ENCODE peak calls at places on chromosome 14, in nine cellular contexts. One of them, this sample, is unnamed.

GRCh38 chr14:42110167-42110566 is 503.5 kb downstream of the LRFN5 start:
- DNase-seq in hepatocyte: no peak
- DNase-seq in PC-3: peak
- DNase-seq in CD8-positive, alpha-beta memory T cell: no peak
- DNase-seq in dorsolateral prefrontal cortex: no peak
- DNase-seq in CD4-positive, alpha-beta T cell: no peak
- DNase-seq in right lobe of liver: no peak
- DNase-seq in GM23248: peak
- DNase-seq in psoas muscle: no peak
- DNase-seq in this sample: no peak

GRCh38 chr14:79100578-79100977 is 930.4 kb downstream of the NRXN3 start:
- DNase-seq in dorsolateral prefrontal cortex: no peak
- DNase-seq in PC-3: no peak
- DNase-seq in CD8-positive, alpha-beta memory T cell: no peak
- DNase-seq in right lobe of liver: no peak
- DNase-seq in hepatocyte: no peak
- DNase-seq in GM23248: no peak
- DNase-seq in CD4-positive, alpha-beta T cell: no peak
- DNase-seq in psoas muscle: no peak
- DNase-seq in this sample: no peak

GRCh38 chr14:21057803-21058675 is at the start of gene RNASE8:
- DNase-seq in GM23248: peak
- DNase-seq in PC-3: no peak
- DNase-seq in dorsolateral prefrontal cortex: no peak
- DNase-seq in right lobe of liver: peak
- DNase-seq in hepatocyte: no peak
- DNase-seq in CD8-positive, alpha-beta memory T cell: no peak
- DNase-seq in CD4-positive, alpha-beta T cell: no peak
- DNase-seq in psoas muscle: no peak
- DNase-seq in this sample: no peak

GRCh38 chr14:75249251-75249957 is 29.2 kb upstream of the FOS start:
- DNase-seq in psoas muscle: peak
- DNase-seq in PC-3: peak
- DNase-seq in GM23248: no peak
- DNase-seq in dorsolateral prefrontal cortex: no peak
- DNase-seq in CD8-positive, alpha-beta memory T cell: peak
- DNase-seq in hepatocyte: no peak
- DNase-seq in right lobe of liver: peak
- DNase-seq in CD4-positive, alpha-beta T cell: peak
- DNase-seq in this sample: no peak

GRCh38 chr14:73764881-73765280 is 50.7 kb upstream of the PNMA1 start:
- DNase-seq in CD8-positive, alpha-beta memory T cell: no peak
- DNase-seq in psoas muscle: peak
- DNase-seq in hepatocyte: no peak
- DNase-seq in dorsolateral prefrontal cortex: no peak
- DNase-seq in right lobe of liver: peak
- DNase-seq in PC-3: no peak
- DNase-seq in CD4-positive, alpha-beta T cell: no peak
- DNase-seq in GM23248: no peak
- DNase-seq in this sample: peak

GRCh38 chr14:83827383-83827782 is 1702.6 kb upstream of the FLRT2 start:
- DNase-seq in dorsolateral prefrontal cortex: no peak
- DNase-seq in CD4-positive, alpha-beta T cell: no peak
- DNase-seq in CD8-positive, alpha-beta memory T cell: no peak
- DNase-seq in psoas muscle: no peak
- DNase-seq in GM23248: no peak
- DNase-seq in right lobe of liver: no peak
- DNase-seq in hepatocyte: no peak
- DNase-seq in PC-3: no peak
- DNase-seq in this sample: no peak

GRCh38 chr14:24298892-24299254 is 707 bp downstream of the DHRS1 start:
- DNase-seq in PC-3: peak
- DNase-seq in CD4-positive, alpha-beta T cell: no peak
- DNase-seq in psoas muscle: no peak
- DNase-seq in CD8-positive, alpha-beta memory T cell: no peak
- DNase-seq in right lobe of liver: no peak
- DNase-seq in GM23248: peak
- DNase-seq in dorsolateral prefrontal cortex: no peak
- DNase-seq in hepatocyte: peak
- DNase-seq in this sample: no peak

GRCh38 chr14:91523972-91524371 is 13.9 kb upstream of the PPP4R3A start:
- DNase-seq in CD8-positive, alpha-beta memory T cell: no peak
- DNase-seq in GM23248: no peak
- DNase-seq in dorsolateral prefrontal cortex: no peak
- DNase-seq in PC-3: no peak
- DNase-seq in hepatocyte: no peak
- DNase-seq in CD4-positive, alpha-beta T cell: no peak
- DNase-seq in psoas muscle: no peak
- DNase-seq in right lobe of liver: no peak
- DNase-seq in this sample: no peak

GRCh38 chr14:97625512-97625911 is 828.3 kb downstream of the VRK1 start:
- DNase-seq in PC-3: peak
- DNase-seq in CD8-positive, alpha-beta memory T cell: no peak
- DNase-seq in CD4-positive, alpha-beta T cell: no peak
- DNase-seq in right lobe of liver: no peak
- DNase-seq in GM23248: no peak
- DNase-seq in dorsolateral prefrontal cortex: no peak
- DNase-seq in psoas muscle: no peak
- DNase-seq in hepatocyte: no peak
- DNase-seq in this sample: no peak

GRCh38 chr14:94129758-94130414 is 482 bp upstream of the IFI27L2 start:
- DNase-seq in hepatocyte: peak
- DNase-seq in GM23248: peak
- DNase-seq in dorsolateral prefrontal cortex: no peak
- DNase-seq in psoas muscle: no peak
- DNase-seq in PC-3: peak
- DNase-seq in CD4-positive, alpha-beta T cell: no peak
- DNase-seq in CD8-positive, alpha-beta memory T cell: no peak
- DNase-seq in right lobe of liver: no peak
- DNase-seq in this sample: peak

GRCh38 chr14:72781476-72782181 is 112.3 kb downstream of the DPF3 start:
- DNase-seq in right lobe of liver: no peak
- DNase-seq in psoas muscle: no peak
- DNase-seq in GM23248: peak
- DNase-seq in CD4-positive, alpha-beta T cell: no peak
- DNase-seq in dorsolateral prefrontal cortex: no peak
- DNase-seq in hepatocyte: peak
- DNase-seq in PC-3: peak
- DNase-seq in CD8-positive, alpha-beta memory T cell: no peak
- DNase-seq in this sample: no peak

GRCh38 chr14:93212432-93212831 is 5.4 kb downstream of the UBR7 start:
- DNase-seq in GM23248: no peak
- DNase-seq in hepatocyte: no peak
- DNase-seq in psoas muscle: no peak
- DNase-seq in dorsolateral prefrontal cortex: no peak
- DNase-seq in CD4-positive, alpha-beta T cell: no peak
- DNase-seq in right lobe of liver: no peak
- DNase-seq in PC-3: no peak
- DNase-seq in CD8-positive, alpha-beta memory T cell: no peak
- DNase-seq in this sample: no peak

GRCh38 chr14:65791551-65791981 is 379.0 kb downstream of the FUT8 start:
- DNase-seq in GM23248: peak
- DNase-seq in PC-3: peak
- DNase-seq in CD4-positive, alpha-beta T cell: no peak
- DNase-seq in hepatocyte: no peak
- DNase-seq in right lobe of liver: no peak
- DNase-seq in psoas muscle: no peak
- DNase-seq in dorsolateral prefrontal cortex: no peak
- DNase-seq in CD8-positive, alpha-beta memory T cell: peak
- DNase-seq in this sample: no peak

GRCh38 chr14:74558655-74559054 is 53.4 kb downstream of the LTBP2 start:
- DNase-seq in psoas muscle: peak
- DNase-seq in GM23248: peak
- DNase-seq in hepatocyte: no peak
- DNase-seq in PC-3: no peak
- DNase-seq in dorsolateral prefrontal cortex: no peak
- DNase-seq in CD8-positive, alpha-beta memory T cell: no peak
- DNase-seq in right lobe of liver: no peak
- DNase-seq in CD4-positive, alpha-beta T cell: no peak
- DNase-seq in this sample: no peak

GRCh38 chr14:34113051-34113511 is 162.2 kb upstream of the EGLN3 start:
- DNase-seq in hepatocyte: no peak
- DNase-seq in right lobe of liver: no peak
- DNase-seq in PC-3: peak
- DNase-seq in CD8-positive, alpha-beta memory T cell: no peak
- DNase-seq in psoas muscle: no peak
- DNase-seq in dorsolateral prefrontal cortex: no peak
- DNase-seq in GM23248: peak
- DNase-seq in CD4-positive, alpha-beta T cell: no peak
- DNase-seq in this sample: no peak

GRCh38 chr14:51093371-51094281 is 1.3 kb downstream of the TRIM9 start:
- DNase-seq in right lobe of liver: peak
- DNase-seq in CD8-positive, alpha-beta memory T cell: peak
- DNase-seq in psoas muscle: no peak
- DNase-seq in hepatocyte: peak
- DNase-seq in GM23248: no peak
- DNase-seq in CD4-positive, alpha-beta T cell: peak
- DNase-seq in dorsolateral prefrontal cortex: peak
- DNase-seq in PC-3: no peak
- DNase-seq in this sample: peak

GRCh38 chr14:22668417-22668816 is 24.3 kb upstream of the OR6J1 start:
- DNase-seq in psoas muscle: no peak
- DNase-seq in GM23248: peak
- DNase-seq in CD4-positive, alpha-beta T cell: no peak
- DNase-seq in PC-3: peak
- DNase-seq in dorsolateral prefrontal cortex: no peak
- DNase-seq in CD8-positive, alpha-beta memory T cell: no peak
- DNase-seq in hepatocyte: peak
- DNase-seq in right lobe of liver: no peak
- DNase-seq in this sample: no peak

GRCh38 chr14:91414475-91415342 is 2.9 kb downstream of the CCDC88C start:
- DNase-seq in psoas muscle: no peak
- DNase-seq in right lobe of liver: no peak
- DNase-seq in PC-3: no peak
- DNase-seq in dorsolateral prefrontal cortex: peak
- DNase-seq in CD4-positive, alpha-beta T cell: no peak
- DNase-seq in GM23248: no peak
- DNase-seq in hepatocyte: no peak
- DNase-seq in CD8-positive, alpha-beta memory T cell: no peak
- DNase-seq in this sample: no peak

GRCh38 chr14:99179946-99180345 is 92.1 kb downstream of the BCL11B start:
- DNase-seq in right lobe of liver: no peak
- DNase-seq in PC-3: no peak
- DNase-seq in CD8-positive, alpha-beta memory T cell: peak
- DNase-seq in CD4-positive, alpha-beta T cell: no peak
- DNase-seq in psoas muscle: no peak
- DNase-seq in hepatocyte: no peak
- DNase-seq in GM23248: no peak
- DNase-seq in dorsolateral prefrontal cortex: no peak
- DNase-seq in this sample: no peak

GRCh38 chr14:51521764-51522163 is 129.9 kb upstream of the FRMD6 start:
- DNase-seq in hepatocyte: no peak
- DNase-seq in PC-3: peak
- DNase-seq in GM23248: peak
- DNase-seq in right lobe of liver: no peak
- DNase-seq in CD4-positive, alpha-beta T cell: no peak
- DNase-seq in dorsolateral prefrontal cortex: no peak
- DNase-seq in psoas muscle: no peak
- DNase-seq in CD8-positive, alpha-beta memory T cell: no peak
- DNase-seq in this sample: no peak

DNA sequence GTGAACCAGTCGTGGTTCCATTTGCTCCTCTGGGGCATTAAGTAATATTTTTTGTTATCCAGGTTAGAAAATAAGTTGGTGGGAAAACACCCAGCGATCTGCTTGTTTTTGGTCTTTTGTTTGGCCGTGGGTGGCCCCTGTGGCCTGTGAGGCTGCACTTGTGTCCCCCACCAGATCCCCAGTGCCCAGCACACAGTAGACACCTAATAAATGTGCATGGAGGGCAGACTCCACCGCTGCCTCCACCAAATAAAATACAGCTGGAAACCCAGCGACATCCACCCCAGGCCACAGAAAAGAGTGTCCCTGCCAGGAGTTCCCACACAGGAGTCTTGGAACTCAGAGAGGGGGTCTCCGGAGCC is 8.3 kb upstream of the PPP1R13B start:
- DNase-seq in CD8-positive, alpha-beta memory T cell: no peak
- DNase-seq in GM23248: no peak
- DNase-seq in hepatocyte: no peak
- DNase-seq in psoas muscle: no peak
- DNase-seq in CD4-positive, alpha-beta T cell: no peak
- DNase-seq in PC-3: no peak
- DNase-seq in dorsolateral prefrontal cortex: no peak
- DNase-seq in right lobe of liver: no peak
- DNase-seq in this sample: no peak
- H3K27ac ChIP-seq in CD8-positive, alpha-beta memory T cell: no peak
- H3K27ac ChIP-seq in GM23248: no peak
- H3K27ac ChIP-seq in hepatocyte: peak
- H3K27ac ChIP-seq in psoas muscle: no peak
- H3K27ac ChIP-seq in CD4-positive, alpha-beta T cell: no peak
- H3K27ac ChIP-seq in PC-3: no peak
- H3K27ac ChIP-seq in dorsolateral prefrontal cortex: no peak
- H3K27ac ChIP-seq in right lobe of liver: no peak
- H3K27ac ChIP-seq in this sample: peak

GRCh38 chr14:31228533-31228932 is 20.9 kb upstream of the HECTD1 start:
- DNase-seq in GM23248: peak
- DNase-seq in CD8-positive, alpha-beta memory T cell: no peak
- DNase-seq in dorsolateral prefrontal cortex: no peak
- DNase-seq in CD4-positive, alpha-beta T cell: no peak
- DNase-seq in right lobe of liver: no peak
- DNase-seq in PC-3: peak
- DNase-seq in hepatocyte: no peak
- DNase-seq in psoas muscle: no peak
- DNase-seq in this sample: no peak
- H3K27ac ChIP-seq in GM23248: peak
- H3K27ac ChIP-seq in CD8-positive, alpha-beta memory T cell: no peak
- H3K27ac ChIP-seq in dorsolateral prefrontal cortex: no peak
- H3K27ac ChIP-seq in CD4-positive, alpha-beta T cell: no peak
- H3K27ac ChIP-seq in right lobe of liver: peak
- H3K27ac ChIP-seq in PC-3: peak
- H3K27ac ChIP-seq in hepatocyte: peak
- H3K27ac ChIP-seq in psoas muscle: peak
- H3K27ac ChIP-seq in this sample: peak

GRCh38 chr14:56378046-56378445 is 201.6 kb upstream of the TMEM260 start:
- DNase-seq in hepatocyte: no peak
- DNase-seq in psoas muscle: no peak
- DNase-seq in CD4-positive, alpha-beta T cell: no peak
- DNase-seq in right lobe of liver: no peak
- DNase-seq in dorsolateral prefrontal cortex: no peak
- DNase-seq in CD8-positive, alpha-beta memory T cell: no peak
- DNase-seq in GM23248: no peak
- DNase-seq in PC-3: no peak
- DNase-seq in this sample: no peak
- H3K27ac ChIP-seq in hepatocyte: no peak
- H3K27ac ChIP-seq in psoas muscle: no peak
- H3K27ac ChIP-seq in CD4-positive, alpha-beta T cell: no peak
- H3K27ac ChIP-seq in right lobe of liver: no peak
- H3K27ac ChIP-seq in dorsolateral prefrontal cortex: no peak
- H3K27ac ChIP-seq in CD8-positive, alpha-beta memory T cell: no peak
- H3K27ac ChIP-seq in GM23248: peak
- H3K27ac ChIP-seq in PC-3: no peak
- H3K27ac ChIP-seq in this sample: no peak

DNA sequence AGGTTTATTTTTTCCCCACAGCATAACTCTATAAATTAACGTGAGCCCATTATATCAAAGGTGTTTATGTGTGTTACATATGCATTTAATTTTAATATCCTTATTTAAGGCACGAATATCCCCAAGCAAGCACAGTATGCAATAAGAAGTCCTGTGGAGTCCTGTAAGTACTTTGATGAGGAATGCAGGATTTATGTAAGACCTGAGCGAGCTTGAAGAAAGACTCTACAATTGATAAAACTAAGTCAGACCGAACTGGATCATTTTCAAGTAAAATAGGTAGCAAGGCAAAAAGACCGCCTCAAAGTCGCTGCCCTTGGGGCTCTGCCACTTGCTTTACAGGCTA is 755 bp downstream of the SLC25A21 start:
- DNase-seq in right lobe of liver: no peak
- DNase-seq in psoas muscle: no peak
- DNase-seq in GM23248: no peak
- DNase-seq in hepatocyte: no peak
- DNase-seq in CD4-positive, alpha-beta T cell: no peak
- DNase-seq in PC-3: no peak
- DNase-seq in dorsolateral prefrontal cortex: no peak
- DNase-seq in CD8-positive, alpha-beta memory T cell: no peak
- DNase-seq in this sample: no peak
- H3K27ac ChIP-seq in right lobe of liver: peak
- H3K27ac ChIP-seq in psoas muscle: peak
- H3K27ac ChIP-seq in GM23248: peak
- H3K27ac ChIP-seq in hepatocyte: peak
- H3K27ac ChIP-seq in CD4-positive, alpha-beta T cell: no peak
- H3K27ac ChIP-seq in PC-3: peak
- H3K27ac ChIP-seq in dorsolateral prefrontal cortex: peak
- H3K27ac ChIP-seq in CD8-positive, alpha-beta memory T cell: peak
- H3K27ac ChIP-seq in this sample: peak

This sample was measured in left ventricle myocardium inferior.